ENCODE peak calls at places on chromosomes 5 and 9, in nine cellular contexts. F is naive thymus-derived CD4-positive, alpha-beta T cell; T is nucleus accumbens; C is amniotic stem cell; I is stimulated activated CD4-positive, alpha-beta T cell treated with anti-CD3 and anti-CD28 coated beads, Interleukin-4, amount 100 ng/mL, for 1 hour; S is HCT116; U is mesenchymal stem cell; B is fibroblast of pulmonary artery; E is HAP-1. X is an unnamed sample.

GRCh38 chr9:3045153-3045552 is 201.3 kb upstream of the PUM3 start:
- DNase-seq in B (no peak), C (no peak), E (no peak), U (no peak), S (no peak), T (no peak), I (no peak), F (no peak), X (no peak)

GRCh38 chr5:12911156-12911555 is 1006.9 kb upstream of the CTNND2 start:
- DNase-seq in C (no peak), I (no peak), T (no peak), E (no peak), U (peak; percentile 36), S (no peak), F (no peak), B (peak; percentile 8), X (no peak)

GRCh38 chr9:1536522-1537170 is 478.5 kb upstream of the SMARCA2 start:
- DNase-seq in F (no peak), I (no peak), E (no peak), U (no peak), S (no peak), C (no peak), B (no peak), T (no peak), X (no peak)

GRCh38 chr9:35603506-35603985 is 1.5 kb upstream of the TESK1 start:
- DNase-seq in T (no peak), C (no peak), S (no peak), F (no peak), E (no peak), B (peak; percentile 90), I (peak; percentile 27), U (no peak), X (no peak)

GRCh38 chr5:147398860-147399259 is 111.0 kb downstream of the DPYSL3 start:
- DNase-seq in E (no peak), F (no peak), C (no peak), U (no peak), B (no peak), I (no peak), T (no peak), S (no peak), X (no peak)

GRCh38 chr5:30103056-30104020 is 1090.1 kb upstream of the CDH6 start:
- DNase-seq in S (no peak), F (no peak), B (peak; percentile 63), T (no peak), C (no peak), I (no peak), U (peak; percentile 3), E (peak; percentile 92), X (no peak)

GRCh38 chr9:125524522-125524921 is 182.5 kb downstream of the MAPKAP1 start:
- DNase-seq in F (no peak), B (peak; percentile 49), C (no peak), T (no peak), E (no peak), S (no peak), I (no peak), U (peak; percentile 77), X (no peak)

GRCh38 chr9:81814794-81815464 is 113.3 kb upstream of the SPATA31D4 start:
- DNase-seq in C (no peak), U (peak; percentile 20), T (no peak), F (no peak), E (no peak), S (no peak), I (no peak), B (no peak), X (no peak)

GRCh38 chr5:10456583-10457562 is 15.2 kb downstream of the ROPN1L start:
- DNase-seq in I (no peak), E (no peak), B (peak; percentile 66), T (no peak), S (no peak), C (no peak), F (no peak), U (peak; percentile 66), X (no peak)

GRCh38 chr5:173765661-173766060 is 122.5 kb upstream of the CPEB4 start:
- DNase-seq in B (no peak), S (no peak), T (no peak), U (no peak), F (no peak), C (no peak), I (no peak), E (no peak), X (no peak)

GRCh38 chr9:109497193-109498165 is 628 bp downstream of the PTPN3 start:
- DNase-seq in B (no peak), F (no peak), I (no peak), E (no peak), S (no peak), C (no peak), U (no peak), T (no peak), X (no peak)

GRCh38 chr5:150138551-150139265 is 16.9 kb downstream of the PDGFRB start:
- DNase-seq in I (no peak), T (peak; percentile 19), S (no peak), E (no peak), C (peak; percentile 73), B (peak; percentile 86), U (peak; percentile 95), F (no peak), X (no peak)

GRCh38 chr9:36392489-36392888 is 7.6 kb downstream of the RNF38 start:
- DNase-seq in B (no peak), F (no peak), I (no peak), T (no peak), C (no peak), U (peak; percentile 18), E (no peak), S (no peak), X (no peak)

GRCh38 chr9:124251605-124252366 is 6.0 kb upstream of the NEK6 start:
- DNase-seq in B (peak; percentile 71), U (peak; percentile 90), C (peak; percentile 32), S (no peak), E (no peak), T (no peak), I (no peak), F (no peak), X (no peak)

GRCh38 chr9:107875571-107875980 is 386.0 kb upstream of the KLF4 start:
- DNase-seq in I (no peak), S (no peak), B (no peak), E (no peak), U (no peak), F (no peak), C (no peak), T (no peak), X (no peak)

GRCh38 chr9:108897324-108898096 is 35.4 kb downstream of the ACTL7A start:
- DNase-seq in F (no peak), C (no peak), B (no peak), I (no peak), S (no peak), U (no peak), T (no peak), E (no peak), X (no peak)

GRCh38 chr5:110386782-110387181 is 339.7 kb downstream of the TMEM232 start:
- DNase-seq in F (no peak), T (peak; percentile 11), B (no peak), E (no peak), I (no peak), U (peak; percentile 57), S (no peak), C (peak; percentile 9), X (no peak)

GRCh38 chr5:128674837-128675446 is 136.9 kb upstream of the FBN2 start:
- DNase-seq in C (peak; percentile 31), S (peak; percentile 50), E (peak; percentile 60), U (peak; percentile 55), I (peak; percentile 24), T (no peak), F (no peak), B (peak; percentile 72), X (no peak)

GRCh38 chr9:113654605-113655193 is 191.2 kb downstream of the RGS3 start:
- DNase-seq in E (no peak), S (no peak), U (no peak), T (no peak), F (no peak), B (peak; percentile 85), I (no peak), C (no peak), X (no peak)

GRCh38 chr9:113572076-113572861 is 108.7 kb downstream of the RGS3 start:
- DNase-seq in I (no peak), F (no peak), E (no peak), C (no peak), B (no peak), S (no peak), T (no peak), U (no peak), X (no peak)

GRCh38 chr9:125649315-125649714 is 57.7 kb downstream of the MAPKAP1 start:
- DNase-seq in E (no peak), I (peak; percentile 19), F (no peak), T (no peak), S (peak; percentile 74), C (peak; percentile 71), B (peak; percentile 82), U (peak; percentile 93), X (no peak)

GRCh38 chr5:35195472-35195852 is 34.8 kb downstream of the PRLR start:
- DNase-seq in S (no peak), I (no peak), T (no peak), E (no peak), U (no peak), C (no peak), B (no peak), F (no peak), X (no peak)

GRCh38 chr5:11075010-11075860 is 314.2 kb upstream of the DAP start:
- DNase-seq in T (no peak), F (no peak), E (no peak), U (no peak), I (no peak), S (no peak), C (no peak), B (no peak), X (no peak)

GRCh38 chr9:108622467-108622866 is 233.3 kb downstream of the ACTL7B start:
- DNase-seq in C (no peak), T (no peak), I (no peak), B (peak; percentile 64), E (no peak), U (no peak), S (no peak), F (no peak), X (no peak)